ENCODE peak calls at places on chromosomes 4 and X, in seven cellular contexts. G, M, Q, H, P, O and Y are unnamed samples.

GRCh38 chr4:165443276-165443675 is 64.5 kb downstream of the CPE start:
- DNase-seq in G (no peak), M (no peak), Q (no peak), H (no peak), P (no peak), O (no peak), Y (no peak)

GRCh38 chrX:66200855-66201795 is 37.1 kb downstream of the HEPH start:
- DNase-seq in G (no peak), M (no peak), Q (no peak), H (no peak), P (no peak), O (no peak), Y (no peak)

GRCh38 chr4:6367313-6367945 is 97.8 kb downstream of the WFS1 start:
- DNase-seq in G (no peak), M (peak; percentile 25), Q (no peak), H (no peak), P (no peak), O (no peak), Y (no peak)

GRCh38 chr4:77040265-77040664 is 35.5 kb downstream of the CCNI start:
- DNase-seq in G (no peak), M (no peak), Q (no peak), H (no peak), P (no peak), O (no peak), Y (no peak)

GRCh38 chr4:150826302-150826701 is 188.8 kb downstream of the LRBA start:
- DNase-seq in G (no peak), M (no peak), Q (no peak), H (no peak), P (no peak), O (no peak), Y (no peak)

GRCh38 chr4:24131954-24132673 is 242.3 kb upstream of the PPARGC1A start:
- DNase-seq in G (no peak), M (no peak), Q (no peak), H (no peak), P (no peak), O (no peak), Y (no peak)

GRCh38 chr4:8088966-8089491 is 69.6 kb downstream of the ABLIM2 start:
- DNase-seq in G (peak; percentile 22), M (peak; percentile 39), Q (no peak), H (peak; percentile 1), P (no peak), O (no peak), Y (no peak)

GRCh38 chr4:70583952-70584834 is 7.9 kb upstream of the AMBN start:
- DNase-seq in G (no peak), M (no peak), Q (no peak), H (no peak), P (no peak), O (no peak), Y (no peak)

GRCh38 chrX:12441376-12442128 is 303.3 kb downstream of the FRMPD4 start:
- DNase-seq in G (no peak), M (no peak), Q (no peak), H (no peak), P (no peak), O (no peak), Y (no peak)

GRCh38 chrX:73850124-73851013 is 287.4 kb downstream of the CHIC1 start:
- DNase-seq in G (peak; percentile 46), M (peak; percentile 73), Q (peak; percentile 12), H (peak; percentile 57), P (no peak), O (no peak), Y (no peak)

GRCh38 chrX:150913511-150913910 is 15.0 kb upstream of the CD99L2 start:
- DNase-seq in G (no peak), M (no peak), Q (no peak), H (no peak), P (no peak), O (no peak), Y (no peak)

GRCh38 chr4:188934320-188934975 is 795.2 kb downstream of the TRIML1 start:
- DNase-seq in G (no peak), M (no peak), Q (no peak), H (no peak), P (no peak), O (no peak), Y (no peak)

GRCh38 chrX:68901512-68901911 is 72.7 kb downstream of the EFNB1 start:
- DNase-seq in G (no peak), M (no peak), Q (no peak), H (no peak), P (no peak), O (no peak), Y (no peak)

GRCh38 chrX:95629737-95630136 is 1054.9 kb upstream of the DIAPH2 start:
- DNase-seq in G (no peak), M (no peak), Q (no peak), H (no peak), P (no peak), O (no peak), Y (no peak)

GRCh38 chr4:2154215-2154614 is 87.7 kb downstream of the HAUS3 start:
- DNase-seq in G (no peak), M (no peak), Q (no peak), H (no peak), P (no peak), O (no peak), Y (no peak)

GRCh38 chrX:122907375-122907774 is 276.7 kb upstream of the GRIA3 start:
- DNase-seq in G (no peak), M (no peak), Q (no peak), H (no peak), P (no peak), O (no peak), Y (no peak)

GRCh38 chr4:129437347-129437746 is 341.4 kb downstream of the C4orf33 start:
- DNase-seq in G (no peak), M (no peak), Q (no peak), H (no peak), P (no peak), O (no peak), Y (no peak)

GRCh38 chrX:139094671-139095592 is 383.4 kb upstream of the FGF13 start:
- DNase-seq in G (no peak), M (no peak), Q (no peak), H (no peak), P (no peak), O (no peak), Y (no peak)

GRCh38 chrX:110671068-110671803 is 124.4 kb downstream of the CHRDL1 start:
- DNase-seq in G (no peak), M (no peak), Q (no peak), H (no peak), P (no peak), O (no peak), Y (no peak)

GRCh38 chrX:133983243-133983973 is 2.0 kb downstream of the GPC3 start:
- DNase-seq in G (no peak), M (no peak), Q (no peak), H (peak; percentile 27), P (no peak), O (no peak), Y (no peak)

GRCh38 chrX:129599499-129599898 is 55.3 kb downstream of the APLN start:
- DNase-seq in G (no peak), M (no peak), Q (no peak), H (no peak), P (no peak), O (no peak), Y (no peak)

GRCh38 chr4:3373468-3373867 is 68.3 kb upstream of the HGFAC start:
- DNase-seq in G (no peak), M (no peak), Q (no peak), H (peak; percentile 66), P (no peak), O (no peak), Y (no peak)
- H3K27ac ChIP-seq in G (no peak overlapping the region), M (no peak overlapping the region), Q (no peak overlapping the region), H (no peak overlapping the region), P (no peak overlapping the region), O (no peak overlapping the region), Y (no peak overlapping the region)

DNA sequence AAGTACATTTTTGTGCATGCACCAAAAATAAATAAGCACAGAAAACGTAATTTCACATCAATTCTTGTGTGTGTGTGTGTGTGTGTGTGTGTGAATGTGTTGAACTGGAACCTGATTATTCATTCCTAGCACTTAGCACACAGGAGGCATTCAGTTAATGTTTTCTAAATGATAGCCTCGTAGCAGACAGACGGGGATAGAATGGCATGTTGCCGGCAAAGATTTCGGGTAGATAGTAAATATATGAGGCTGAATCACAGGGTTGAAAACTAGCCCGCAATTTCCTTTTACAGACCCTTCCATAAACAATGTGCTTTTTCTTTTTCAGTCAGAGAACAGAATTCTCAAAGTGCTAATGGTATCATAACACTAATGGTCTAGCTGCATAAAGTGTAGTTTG is 13.5 kb downstream of the MAOB start:
- DNase-seq in G (no peak), M (no peak), Q (no peak), H (no peak), P (no peak), O (no peak), Y (no peak)
- H3K27ac ChIP-seq in G (no peak overlapping the region), M (no peak overlapping the region), Q (no peak overlapping the region), H (no peak overlapping the region), P (no peak overlapping the region), O (no peak overlapping the region), Y (no peak overlapping the region)

GRCh38 chr4:63106600-63106999 is 1302.7 kb downstream of the TECRL start:
- DNase-seq in G (no peak), M (no peak), Q (no peak), H (no peak), P (no peak), O (no peak), Y (no peak)
- H3K27ac ChIP-seq in G (no peak overlapping the region), M (no peak overlapping the region), Q (no peak overlapping the region), H (no peak overlapping the region), P (no peak overlapping the region), O (no peak overlapping the region), Y (no peak overlapping the region)

GRCh38 chr4:105895324-105895608 is at the start of gene NPNT:
- DNase-seq in G (peak; percentile 9), M (no peak), Q (no peak), H (no peak), P (no peak), O (no peak), Y (no peak)

GRCh38 chr4:105895609-105896460 is 564 bp downstream of the NPNT start:
- DNase-seq in G (peak; percentile 33), M (peak; percentile 52), Q (no peak), H (peak; percentile 79), P (no peak), O (no peak), Y (no peak)

GRCh38 chr4:105896461-105896939 is 1.2 kb downstream of the NPNT start:
- DNase-seq in G (no peak), M (no peak), Q (no peak), H (no peak), P (no peak), O (no peak), Y (no peak)

GRCh38 chr4:105894570-105895323 is 524 bp upstream of the NPNT start:
- DNase-seq in G (no peak), M (no peak), Q (no peak), H (peak; percentile 44), P (no peak), O (no peak), Y (no peak)

DNA sequence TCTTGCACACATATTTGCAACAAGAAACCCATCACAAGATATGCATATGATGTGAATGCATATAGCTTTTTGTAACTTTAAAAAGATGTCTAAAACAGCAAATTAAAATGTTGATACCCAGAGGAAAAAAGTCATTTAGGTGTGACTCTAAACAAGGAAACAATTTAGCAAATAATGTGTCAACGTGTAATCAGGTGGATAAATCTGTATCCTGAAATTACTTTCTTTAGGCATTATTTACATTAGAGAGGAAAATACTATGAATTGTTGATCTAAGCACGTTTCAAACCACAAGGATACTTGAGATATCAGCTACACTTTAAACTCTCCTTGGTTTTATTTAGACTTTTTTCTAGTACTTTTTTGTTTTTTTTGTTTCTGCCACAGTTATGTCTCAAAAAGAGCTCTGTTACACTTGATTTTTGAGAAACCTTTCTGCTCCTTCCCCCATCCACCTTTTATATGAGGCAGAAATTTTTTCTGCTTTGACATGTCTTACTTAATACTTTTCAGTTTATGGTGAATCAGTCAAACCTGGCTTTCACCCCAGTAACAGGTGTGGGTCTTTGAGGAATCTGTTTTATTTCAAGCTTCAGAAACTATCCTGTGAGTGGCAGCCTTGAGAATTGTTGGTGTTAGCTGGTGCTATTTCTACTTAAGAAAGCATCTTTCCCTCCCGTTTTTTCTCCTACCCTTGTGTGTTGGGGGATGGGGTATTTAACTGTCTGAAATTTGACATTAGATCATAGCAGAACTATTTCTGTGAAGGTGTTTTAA is 1.9 kb downstream of the NPNT start:
- DNase-seq in G (no peak), M (no peak), Q (no peak), H (peak; percentile 48), P (no peak), O (no peak), Y (no peak)
- H3K27ac ChIP-seq in G (no peak overlapping the region), M (no peak overlapping the region), Q (no peak overlapping the region), H (no peak overlapping the region), P (no peak overlapping the region), O (no peak overlapping the region), Y (no peak overlapping the region)